ENCODE peak calls at places on chromosomes 1 and 21, in six cellular contexts. One of them, this sample, is unnamed.

GRCh38 chr1:229148041-229148671 is 122.8 kb upstream of the RAB4A start:
- DNase-seq in fibroblast of lung: no peak
- DNase-seq in GM23338: peak
- DNase-seq in upper lobe of right lung: no peak
- DNase-seq in substantia nigra: no peak
- DNase-seq in iPS DF 6.9: no peak
- DNase-seq in this sample: no peak

GRCh38 chr1:17861685-17862084 is 106.6 kb downstream of the ACTL8 start:
- DNase-seq in fibroblast of lung: no peak
- DNase-seq in GM23338: peak
- DNase-seq in upper lobe of right lung: no peak
- DNase-seq in substantia nigra: no peak
- DNase-seq in iPS DF 6.9: no peak
- DNase-seq in this sample: no peak

GRCh38 chr1:10161541-10162290 is 48.7 kb upstream of the KIF1B start:
- DNase-seq in fibroblast of lung: no peak
- DNase-seq in GM23338: no peak
- DNase-seq in upper lobe of right lung: no peak
- DNase-seq in substantia nigra: no peak
- DNase-seq in iPS DF 6.9: no peak
- DNase-seq in this sample: no peak

GRCh38 chr1:214840366-214840765 is 237.4 kb downstream of the CENPF start:
- DNase-seq in fibroblast of lung: peak
- DNase-seq in GM23338: no peak
- DNase-seq in upper lobe of right lung: no peak
- DNase-seq in substantia nigra: no peak
- DNase-seq in iPS DF 6.9: no peak
- DNase-seq in this sample: no peak

GRCh38 chr1:58941471-58942289 is 157.8 kb upstream of the JUN start:
- DNase-seq in fibroblast of lung: no peak
- DNase-seq in GM23338: no peak
- DNase-seq in upper lobe of right lung: no peak
- DNase-seq in substantia nigra: no peak
- DNase-seq in iPS DF 6.9: no peak
- DNase-seq in this sample: no peak

GRCh38 chr1:46199233-46199749 is 1.1 kb upstream of the POMGNT1 start:
- DNase-seq in fibroblast of lung: no peak
- DNase-seq in GM23338: no peak
- DNase-seq in upper lobe of right lung: no peak
- DNase-seq in substantia nigra: no peak
- DNase-seq in iPS DF 6.9: no peak
- DNase-seq in this sample: no peak

GRCh38 chr1:158118713-158119402 is 61.8 kb upstream of the CD1D start:
- DNase-seq in fibroblast of lung: no peak
- DNase-seq in GM23338: no peak
- DNase-seq in upper lobe of right lung: no peak
- DNase-seq in substantia nigra: no peak
- DNase-seq in iPS DF 6.9: no peak
- DNase-seq in this sample: no peak

GRCh38 chr1:52798331-52798730 is 44.2 kb upstream of the ZYG11A start:
- DNase-seq in fibroblast of lung: no peak
- DNase-seq in GM23338: no peak
- DNase-seq in upper lobe of right lung: no peak
- DNase-seq in substantia nigra: no peak
- DNase-seq in iPS DF 6.9: no peak
- DNase-seq in this sample: no peak

GRCh38 chr1:32266926-32267645 is 16.0 kb downstream of the LCK start:
- DNase-seq in fibroblast of lung: peak
- DNase-seq in GM23338: no peak
- DNase-seq in upper lobe of right lung: no peak
- DNase-seq in substantia nigra: no peak
- DNase-seq in iPS DF 6.9: no peak
- DNase-seq in this sample: peak

GRCh38 chr21:16708431-16708830 is 804.4 kb upstream of the CXADR start:
- DNase-seq in fibroblast of lung: peak
- DNase-seq in GM23338: no peak
- DNase-seq in upper lobe of right lung: no peak
- DNase-seq in substantia nigra: no peak
- DNase-seq in iPS DF 6.9: no peak
- DNase-seq in this sample: no peak

GRCh38 chr21:26679299-26679698 is 106.2 kb upstream of the CYYR1 start:
- DNase-seq in fibroblast of lung: peak
- DNase-seq in GM23338: no peak
- DNase-seq in upper lobe of right lung: no peak
- DNase-seq in substantia nigra: no peak
- DNase-seq in iPS DF 6.9: no peak
- DNase-seq in this sample: no peak

GRCh38 chr1:155977607-155978324 is 581 bp downstream of the ARHGEF2 start:
- DNase-seq in fibroblast of lung: no peak
- DNase-seq in GM23338: peak
- DNase-seq in upper lobe of right lung: peak
- DNase-seq in substantia nigra: no peak
- DNase-seq in iPS DF 6.9: no peak
- DNase-seq in this sample: no peak

GRCh38 chr21:16330340-16331319 is 600.8 kb downstream of the USP25 start:
- DNase-seq in fibroblast of lung: peak
- DNase-seq in GM23338: peak
- DNase-seq in upper lobe of right lung: no peak
- DNase-seq in substantia nigra: no peak
- DNase-seq in iPS DF 6.9: peak
- DNase-seq in this sample: peak

GRCh38 chr1:109793486-109794318 is 30.0 kb upstream of the EPS8L3 start:
- DNase-seq in fibroblast of lung: peak
- DNase-seq in GM23338: peak
- DNase-seq in upper lobe of right lung: no peak
- DNase-seq in substantia nigra: no peak
- DNase-seq in iPS DF 6.9: no peak
- DNase-seq in this sample: no peak

GRCh38 chr1:178189814-178190213 is 95.9 kb downstream of the RASAL2 start:
- DNase-seq in fibroblast of lung: peak
- DNase-seq in GM23338: peak
- DNase-seq in upper lobe of right lung: no peak
- DNase-seq in substantia nigra: no peak
- DNase-seq in iPS DF 6.9: peak
- DNase-seq in this sample: no peak

DNA sequence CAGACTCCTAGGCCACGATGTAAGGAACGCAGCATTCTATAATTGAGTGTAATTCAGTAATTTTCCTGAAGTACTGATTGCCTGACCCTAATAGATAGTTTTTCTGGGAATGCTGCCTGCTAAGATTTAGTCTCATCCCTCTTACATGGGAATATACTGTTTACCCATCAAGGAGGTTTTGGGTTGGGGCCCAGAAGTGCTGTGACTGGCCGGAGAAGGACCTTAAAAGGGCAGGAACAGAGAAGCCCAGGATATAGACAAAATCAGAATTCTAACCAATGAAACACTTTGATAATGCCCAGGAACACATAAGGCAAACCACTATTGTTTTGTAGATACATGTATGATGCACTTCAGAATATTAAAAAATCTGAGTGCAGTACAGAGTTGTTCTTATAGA is 111.6 kb downstream of the RGS2 start:
- DNase-seq in fibroblast of lung: peak
- DNase-seq in GM23338: no peak
- DNase-seq in upper lobe of right lung: no peak
- DNase-seq in substantia nigra: no peak
- DNase-seq in iPS DF 6.9: no peak
- DNase-seq in this sample: no peak
- H3K27ac ChIP-seq in fibroblast of lung: no peak
- H3K27ac ChIP-seq in GM23338: no peak
- H3K27ac ChIP-seq in upper lobe of right lung: no peak
- H3K27ac ChIP-seq in substantia nigra: no peak
- H3K27ac ChIP-seq in iPS DF 6.9: no peak
- H3K27ac ChIP-seq in this sample: no peak

GRCh38 chr1:26036756-26037281 is 9.1 kb downstream of the SLC30A2 start:
- DNase-seq in fibroblast of lung: no peak
- DNase-seq in GM23338: no peak
- DNase-seq in upper lobe of right lung: no peak
- DNase-seq in substantia nigra: no peak
- DNase-seq in iPS DF 6.9: no peak
- DNase-seq in this sample: no peak

GRCh38 chr1:26037904-26038303 is 8.0 kb downstream of the SLC30A2 start:
- DNase-seq in fibroblast of lung: no peak
- DNase-seq in GM23338: no peak
- DNase-seq in upper lobe of right lung: no peak
- DNase-seq in substantia nigra: no peak
- DNase-seq in iPS DF 6.9: no peak
- DNase-seq in this sample: no peak

GRCh38 chr1:26034504-26035202 is 11.3 kb downstream of the SLC30A2 start:
- DNase-seq in fibroblast of lung: no peak
- DNase-seq in GM23338: peak
- DNase-seq in upper lobe of right lung: no peak
- DNase-seq in substantia nigra: no peak
- DNase-seq in iPS DF 6.9: no peak
- DNase-seq in this sample: no peak

GRCh38 chr1:26035959-26036755 is 9.8 kb downstream of the SLC30A2 start:
- DNase-seq in fibroblast of lung: peak
- DNase-seq in GM23338: peak
- DNase-seq in upper lobe of right lung: peak
- DNase-seq in substantia nigra: peak
- DNase-seq in iPS DF 6.9: peak
- DNase-seq in this sample: peak

DNA sequence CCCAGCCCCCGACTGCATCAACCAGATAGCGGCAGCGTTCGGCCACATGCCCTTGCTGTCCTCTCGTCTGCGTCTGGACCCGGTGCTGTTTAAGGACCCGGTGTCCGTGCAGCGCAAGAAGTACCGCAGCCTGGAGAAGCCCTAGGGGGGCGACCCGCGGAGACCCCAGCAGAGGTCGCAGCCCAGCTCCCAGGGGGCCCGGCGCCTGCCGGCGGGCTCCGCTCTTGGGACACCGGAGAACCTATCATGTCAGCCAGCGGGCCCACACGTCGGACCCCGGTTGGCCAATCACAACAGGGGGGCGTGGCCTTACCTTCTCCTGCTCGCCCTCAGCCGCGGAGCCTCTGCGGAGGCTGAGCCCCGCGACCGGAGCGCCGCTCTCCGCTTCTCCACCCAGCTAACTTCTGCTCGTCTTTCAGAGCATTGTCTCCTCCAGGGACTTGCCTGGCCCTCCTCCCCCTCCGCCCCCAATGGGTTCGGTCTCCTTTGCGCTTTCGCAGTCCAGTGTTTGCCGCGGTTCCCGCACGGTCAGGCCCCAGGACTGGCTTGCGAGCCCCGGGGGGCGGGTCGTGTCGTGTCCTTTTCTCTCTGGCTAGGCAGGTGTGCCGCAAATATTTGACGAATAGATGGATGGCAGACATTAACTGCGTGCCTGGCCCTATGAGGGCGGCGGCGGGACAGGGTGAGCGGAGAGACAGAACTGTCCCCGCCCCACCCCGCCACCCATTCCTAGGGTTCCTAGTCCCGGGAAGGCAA is 10.5 kb downstream of the SLC30A2 start:
- DNase-seq in fibroblast of lung: peak
- DNase-seq in GM23338: peak
- DNase-seq in upper lobe of right lung: peak
- DNase-seq in substantia nigra: peak
- DNase-seq in iPS DF 6.9: peak
- DNase-seq in this sample: peak
- H3K27ac ChIP-seq in fibroblast of lung: no peak
- H3K27ac ChIP-seq in GM23338: no peak
- H3K27ac ChIP-seq in upper lobe of right lung: peak
- H3K27ac ChIP-seq in substantia nigra: peak
- H3K27ac ChIP-seq in iPS DF 6.9: no peak
- H3K27ac ChIP-seq in this sample: no peak

GRCh38 chr1:44651069-44651468 is 23.2 kb downstream of the TMEM53 start:
- DNase-seq in fibroblast of lung: no peak
- DNase-seq in GM23338: no peak
- DNase-seq in upper lobe of right lung: no peak
- DNase-seq in substantia nigra: no peak
- DNase-seq in iPS DF 6.9: no peak
- DNase-seq in this sample: no peak

GRCh38 chr1:44650159-44650831 is 24.0 kb downstream of the TMEM53 start:
- DNase-seq in fibroblast of lung: no peak
- DNase-seq in GM23338: peak
- DNase-seq in upper lobe of right lung: no peak
- DNase-seq in substantia nigra: no peak
- DNase-seq in iPS DF 6.9: no peak
- DNase-seq in this sample: no peak

GRCh38 chr1:44647896-44648295 is 26.4 kb downstream of the TMEM53 start:
- DNase-seq in fibroblast of lung: no peak
- DNase-seq in GM23338: no peak
- DNase-seq in upper lobe of right lung: no peak
- DNase-seq in substantia nigra: no peak
- DNase-seq in iPS DF 6.9: no peak
- DNase-seq in this sample: no peak

GRCh38 chr1:44648514-44649250 is 25.6 kb downstream of the TMEM53 start:
- DNase-seq in fibroblast of lung: no peak
- DNase-seq in GM23338: no peak
- DNase-seq in upper lobe of right lung: no peak
- DNase-seq in substantia nigra: no peak
- DNase-seq in iPS DF 6.9: no peak
- DNase-seq in this sample: no peak

GRCh38 chr1:44649788-44650158 is 24.5 kb downstream of the TMEM53 start:
- DNase-seq in fibroblast of lung: no peak
- DNase-seq in GM23338: no peak
- DNase-seq in upper lobe of right lung: no peak
- DNase-seq in substantia nigra: no peak
- DNase-seq in iPS DF 6.9: no peak
- DNase-seq in this sample: no peak
- H3K27ac ChIP-seq in fibroblast of lung: no peak
- H3K27ac ChIP-seq in GM23338: peak
- H3K27ac ChIP-seq in upper lobe of right lung: no peak
- H3K27ac ChIP-seq in substantia nigra: peak
- H3K27ac ChIP-seq in iPS DF 6.9: no peak
- H3K27ac ChIP-seq in this sample: no peak

GRCh38 chr1:101237229-101237837 is 514 bp downstream of the S1PR1 start:
- DNase-seq in fibroblast of lung: peak
- DNase-seq in GM23338: peak
- DNase-seq in upper lobe of right lung: no peak
- DNase-seq in substantia nigra: no peak
- DNase-seq in iPS DF 6.9: no peak
- DNase-seq in this sample: peak

GRCh38 chr1:101236546-101237228 is at the start of gene S1PR1:
- DNase-seq in fibroblast of lung: peak
- DNase-seq in GM23338: peak
- DNase-seq in upper lobe of right lung: peak
- DNase-seq in substantia nigra: no peak
- DNase-seq in iPS DF 6.9: no peak
- DNase-seq in this sample: no peak

GRCh38 chr1:101235241-101235695 is 1.6 kb upstream of the S1PR1 start:
- DNase-seq in fibroblast of lung: no peak
- DNase-seq in GM23338: peak
- DNase-seq in upper lobe of right lung: no peak
- DNase-seq in substantia nigra: no peak
- DNase-seq in iPS DF 6.9: no peak
- DNase-seq in this sample: no peak

GRCh38 chr1:101238041-101238515 is 1.3 kb downstream of the S1PR1 start:
- DNase-seq in fibroblast of lung: no peak
- DNase-seq in GM23338: peak
- DNase-seq in upper lobe of right lung: no peak
- DNase-seq in substantia nigra: no peak
- DNase-seq in iPS DF 6.9: no peak
- DNase-seq in this sample: no peak

GRCh38 chr1:101235696-101236545 is 898 bp upstream of the S1PR1 start:
- DNase-seq in fibroblast of lung: peak
- DNase-seq in GM23338: peak
- DNase-seq in upper lobe of right lung: peak
- DNase-seq in substantia nigra: no peak
- DNase-seq in iPS DF 6.9: no peak
- DNase-seq in this sample: no peak
- H3K27ac ChIP-seq in fibroblast of lung: no peak
- H3K27ac ChIP-seq in GM23338: no peak
- H3K27ac ChIP-seq in upper lobe of right lung: peak
- H3K27ac ChIP-seq in substantia nigra: peak
- H3K27ac ChIP-seq in iPS DF 6.9: no peak
- H3K27ac ChIP-seq in this sample: peak